ENCODE peak calls at places on chromosomes 4 and X, in eight cellular contexts. J is GM23248, E is osteoblast, H is neural progenitor cell, B is A549, V is H1, T is mesenchymal stem cell, K is fibroblast of lung. Z is an unnamed sample.

GRCh38 chr4:101282076-101282844 is 65.1 kb downstream of the PPP3CA start:
- DNase-seq in V (no peak), E (no peak), H (no peak), T (no peak), J (no peak), B (no peak), K (no peak), Z (no peak)

GRCh38 chr4:87840149-87840548 is 7.4 kb downstream of the MEPE start:
- DNase-seq in V (no peak), J (no peak), B (no peak), T (no peak), H (no peak), K (no peak), E (no peak), Z (no peak)

GRCh38 chr4:168695288-168695687 is 198.4 kb downstream of the PALLD start:
- DNase-seq in E (no peak), K (peak), J (peak), T (no peak), V (no peak), B (no peak), H (no peak), Z (no peak)

GRCh38 chr4:122700178-122700725 is 32.3 kb upstream of the BBS12 start:
- DNase-seq in K (peak), E (no peak), V (no peak), B (peak), H (no peak), T (peak), J (peak), Z (peak)

GRCh38 chrX:47218280-47218919 is at the start of gene CDK16:
- DNase-seq in H (peak), E (peak), K (peak), T (peak), B (peak), J (peak), V (no peak), Z (peak)

GRCh38 chr4:113086172-113086695 is 36.8 kb downstream of the ANK2 start:
- DNase-seq in K (no peak), E (no peak), B (no peak), T (no peak), V (no peak), H (no peak), J (no peak), Z (no peak)

GRCh38 chr4:23881052-23881501 is 8.8 kb downstream of the PPARGC1A start:
- DNase-seq in J (no peak), T (peak), K (no peak), E (no peak), V (no peak), B (no peak), H (no peak), Z (no peak)

GRCh38 chr4:147731611-147732515 is at the start of gene ARHGAP10:
- DNase-seq in E (peak), T (peak), K (peak), V (no peak), H (peak), B (peak), J (peak), Z (peak)

GRCh38 chrX:17459596-17459995 is 84.6 kb downstream of the NHS start:
- DNase-seq in H (no peak), E (no peak), J (peak), B (no peak), V (no peak), T (no peak), K (peak), Z (no peak)

GRCh38 chrX:12378263-12378662 is 240.0 kb downstream of the FRMPD4 start:
- DNase-seq in B (no peak), V (no peak), J (no peak), E (no peak), K (no peak), T (no peak), H (no peak), Z (no peak)

GRCh38 chr4:152485726-152486276 is 50.1 kb downstream of the FBXW7 start:
- DNase-seq in J (peak), B (peak), V (no peak), T (peak), K (peak), H (no peak), E (peak), Z (peak)

GRCh38 chr4:169102011-169102410 is 92.0 kb upstream of the CBR4 start:
- DNase-seq in K (peak), H (no peak), B (no peak), E (no peak), T (no peak), V (no peak), J (peak), Z (no peak)

GRCh38 chr4:15250021-15250441 is 177.8 kb upstream of the C1QTNF7 start:
- DNase-seq in J (peak), E (peak), T (peak), V (no peak), B (no peak), K (peak), H (no peak), Z (no peak)

GRCh38 chrX:24426340-24426913 is 38.7 kb upstream of the PDK3 start:
- DNase-seq in B (peak), E (no peak), K (no peak), V (no peak), J (peak), T (no peak), H (peak), Z (no peak)

GRCh38 chr4:42278709-42279324 is 118.5 kb upstream of the SHISA3 start:
- DNase-seq in J (no peak), T (no peak), V (no peak), K (no peak), B (no peak), H (no peak), E (no peak), Z (no peak)

GRCh38 chr4:69056921-69057562 is 39.2 kb upstream of the UGT2B7 start:
- DNase-seq in B (no peak), J (no peak), K (peak), T (peak), H (no peak), V (no peak), E (no peak), Z (no peak)
- H3K4me2 ChIP-seq in B (peak), J (no peak), K (no peak), T (peak), H (peak), V (peak), E (peak), Z (peak)

DNA sequence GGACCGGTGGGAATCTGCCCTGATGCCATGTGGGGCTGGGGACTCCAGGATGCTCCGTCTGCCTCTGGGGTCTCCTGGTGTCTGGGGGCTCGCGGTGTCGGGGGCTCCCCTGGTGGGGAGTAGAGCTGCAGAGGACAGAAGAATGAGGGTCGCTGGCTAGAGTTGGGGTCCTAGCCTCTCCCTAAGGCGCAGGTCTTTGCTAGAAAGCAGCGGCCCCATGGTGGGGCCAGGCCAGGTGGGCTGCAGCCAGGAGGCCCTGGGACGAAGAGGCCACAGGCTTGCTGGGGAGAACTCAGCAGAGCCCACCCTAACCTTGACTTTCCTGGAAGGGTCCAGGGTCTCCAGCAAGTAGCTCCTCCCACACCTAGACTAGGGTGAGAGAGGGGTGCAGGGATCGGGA is 21.4 kb downstream of the FGFRL1 start:
- DNase-seq in T (no peak), K (no peak), V (no peak), E (no peak), J (no peak), B (no peak), H (no peak), Z (no peak)
- H3K4me2 ChIP-seq in T (no peak), K (no peak), V (no peak), E (no peak), J (no peak), B (no peak), H (no peak), Z (no peak)

DNA sequence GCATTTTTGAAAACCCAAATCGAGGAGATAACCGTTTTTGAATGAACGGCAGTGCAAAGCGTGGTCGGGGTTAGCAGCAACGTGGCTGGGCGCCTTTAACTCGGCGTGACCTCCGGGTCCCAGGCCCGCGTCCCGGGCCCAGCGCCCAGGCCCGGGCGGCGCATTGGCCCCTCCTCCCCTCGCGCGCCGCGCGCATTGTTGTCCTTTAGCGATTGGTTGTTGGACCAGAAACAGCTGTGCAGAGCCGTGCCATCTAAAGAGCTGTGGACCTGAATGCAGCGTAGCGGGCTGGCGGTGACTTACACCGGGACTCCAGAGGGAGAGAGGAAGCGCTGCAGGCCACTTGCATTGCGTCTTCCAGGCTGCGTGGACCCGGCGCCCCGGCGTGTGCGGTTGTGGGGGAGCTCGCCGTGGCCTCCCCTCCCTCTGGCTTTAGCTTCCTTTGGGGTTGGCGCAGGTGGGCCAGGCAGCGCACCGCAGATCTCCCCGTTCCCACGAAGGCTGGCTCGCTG is at the start of gene STOX2:
- DNase-seq in K (peak), B (peak), E (peak), T (peak), J (peak), H (peak), V (no peak), Z (peak)
- H3K4me2 ChIP-seq in K (peak), B (peak), E (peak), T (peak), J (peak), H (peak), V (peak), Z (peak)

GRCh38 chr4:612052-612748 is 13.2 kb upstream of the PDE6B start:
- DNase-seq in T (no peak), B (no peak), V (no peak), E (no peak), K (no peak), H (no peak), J (no peak), Z (no peak)

GRCh38 chr4:610411-611261 is 14.7 kb upstream of the PDE6B start:
- DNase-seq in V (no peak), H (no peak), E (no peak), T (no peak), K (peak), J (peak), B (peak), Z (peak)

GRCh38 chr4:612749-613125 is 12.6 kb upstream of the PDE6B start:
- DNase-seq in J (no peak), E (peak), B (no peak), V (no peak), H (no peak), T (no peak), K (no peak), Z (no peak)

GRCh38 chr4:609400-610050 is 15.8 kb upstream of the PDE6B start:
- DNase-seq in B (no peak), J (no peak), K (no peak), E (no peak), V (no peak), H (no peak), T (no peak), Z (no peak)

DNA sequence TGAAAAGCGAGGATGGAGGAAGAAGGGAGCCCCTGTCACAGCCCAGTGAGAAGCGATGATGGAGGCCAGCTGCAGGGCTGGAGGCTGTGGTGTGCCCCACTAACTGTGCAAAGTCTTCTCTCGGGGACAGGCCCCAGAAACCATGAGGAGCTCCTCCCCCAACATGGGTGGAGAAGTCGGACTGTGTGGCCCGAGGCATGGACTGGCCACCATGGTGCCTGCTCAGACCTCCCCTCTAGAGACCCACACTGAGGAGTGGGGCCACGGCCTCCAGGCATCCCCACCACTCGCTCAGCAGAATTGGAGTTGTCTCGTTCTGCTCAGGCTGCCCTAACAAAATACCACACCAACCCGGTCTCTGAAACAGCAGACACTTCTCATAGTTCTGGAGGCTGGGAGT is 12.2 kb upstream of the PDE6B start:
- DNase-seq in J (no peak), E (no peak), B (no peak), H (no peak), V (no peak), T (no peak), K (no peak), Z (no peak)
- H3K4me2 ChIP-seq in J (no peak), E (no peak), B (no peak), H (no peak), V (no peak), T (no peak), K (no peak), Z (no peak)

DNA sequence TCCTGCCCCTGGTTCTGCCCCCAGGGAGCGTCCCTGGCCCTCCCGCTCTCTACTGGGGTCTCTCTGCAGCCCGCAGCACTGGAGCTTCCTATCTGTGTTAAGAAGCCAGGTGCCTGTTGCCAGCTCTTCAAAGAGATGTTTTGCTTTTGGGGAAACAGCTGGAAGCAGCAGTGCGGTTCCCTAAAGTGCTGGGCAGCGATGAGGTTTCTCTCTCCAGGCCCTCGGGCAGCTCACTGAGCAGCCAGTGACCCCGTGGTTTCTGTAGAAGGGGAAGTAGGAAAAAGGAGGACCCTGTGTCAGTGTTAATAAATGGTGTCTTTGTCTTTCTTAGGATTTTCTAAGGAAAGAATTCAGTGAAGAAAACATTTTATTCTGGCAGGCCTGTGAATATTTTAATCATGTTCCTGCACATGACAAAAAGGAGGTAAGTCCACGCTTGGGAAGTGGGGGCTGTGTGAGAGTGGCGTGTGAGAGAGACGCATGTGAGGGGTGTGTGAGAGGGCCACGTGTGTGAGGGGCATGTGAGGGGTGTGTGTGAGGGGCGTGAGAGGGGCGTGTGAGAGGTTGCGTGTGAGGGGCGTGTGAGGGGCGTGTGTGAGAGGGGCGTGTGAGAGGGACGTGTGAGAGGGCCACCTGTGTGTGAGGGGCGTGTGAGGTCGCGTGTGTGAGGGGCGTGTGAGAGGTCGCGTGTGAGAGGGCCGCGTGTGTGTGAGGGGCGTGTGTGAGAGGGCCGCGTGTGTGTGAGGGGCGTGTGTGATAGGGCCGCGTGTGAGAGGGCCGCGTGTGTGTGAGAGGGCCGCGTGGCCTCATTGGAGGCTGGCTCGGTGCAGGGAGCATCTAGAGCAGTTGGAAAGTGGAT is 27.1 kb upstream of the HGFAC start:
- DNase-seq in E (peak), T (no peak), B (no peak), K (no peak), V (no peak), H (no peak), J (no peak), Z (no peak)
- H3K4me2 ChIP-seq in E (no peak), T (no peak), B (no peak), K (no peak), V (no peak), H (no peak), J (no peak), Z (no peak)

GRCh38 chr4:100100985-100101384 is 89.3 kb downstream of the DDIT4L start:
- DNase-seq in J (no peak), K (no peak), T (peak), B (no peak), H (peak), E (no peak), V (no peak), Z (no peak)

GRCh38 chr4:100103671-100104070 is 86.6 kb downstream of the DDIT4L start:
- DNase-seq in K (no peak), J (peak), B (no peak), E (no peak), T (no peak), H (no peak), V (no peak), Z (no peak)

GRCh38 chr4:100108869-100109268 is 81.4 kb downstream of the DDIT4L start:
- DNase-seq in B (no peak), V (no peak), T (no peak), J (no peak), E (no peak), K (no peak), H (no peak), Z (no peak)

GRCh38 chr4:100109921-100110320 is 80.3 kb downstream of the DDIT4L start:
- DNase-seq in V (no peak), E (no peak), K (no peak), T (no peak), B (no peak), H (no peak), J (no peak), Z (no peak)

GRCh38 chr4:100106982-100107381 is 83.3 kb downstream of the DDIT4L start:
- DNase-seq in K (no peak), B (no peak), J (no peak), T (no peak), V (no peak), H (no peak), E (no peak), Z (no peak)
- H3K4me2 ChIP-seq in K (no peak), B (no peak), J (no peak), T (no peak), V (no peak), H (no peak), E (no peak), Z (no peak)

DNA sequence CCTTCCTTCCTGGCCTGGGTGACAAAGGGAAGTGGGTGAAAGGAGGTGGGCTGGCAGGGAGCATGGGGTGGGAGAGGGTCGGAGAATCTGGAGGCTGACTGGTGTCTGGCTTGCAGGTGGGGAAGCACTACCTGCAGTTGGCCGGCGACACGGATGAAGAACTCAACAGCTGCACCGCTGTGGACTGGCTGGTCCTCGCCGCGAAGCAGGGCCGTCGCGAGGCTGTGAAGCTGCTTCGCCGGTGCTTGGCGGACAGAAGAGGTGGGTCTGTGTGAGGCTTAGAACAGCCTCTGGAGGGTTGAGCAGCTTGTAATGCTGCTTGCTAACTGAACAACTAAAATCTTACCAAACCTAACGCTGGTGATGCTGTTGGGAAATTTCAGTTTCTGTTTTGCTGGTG is 19.2 kb downstream of the WFS1 start:
- DNase-seq in E (no peak), K (no peak), J (no peak), T (no peak), V (no peak), H (no peak), B (no peak), Z (no peak)
- H3K4me2 ChIP-seq in E (no peak), K (no peak), J (no peak), T (no peak), V (no peak), H (no peak), B (no peak), Z (no peak)

DNA sequence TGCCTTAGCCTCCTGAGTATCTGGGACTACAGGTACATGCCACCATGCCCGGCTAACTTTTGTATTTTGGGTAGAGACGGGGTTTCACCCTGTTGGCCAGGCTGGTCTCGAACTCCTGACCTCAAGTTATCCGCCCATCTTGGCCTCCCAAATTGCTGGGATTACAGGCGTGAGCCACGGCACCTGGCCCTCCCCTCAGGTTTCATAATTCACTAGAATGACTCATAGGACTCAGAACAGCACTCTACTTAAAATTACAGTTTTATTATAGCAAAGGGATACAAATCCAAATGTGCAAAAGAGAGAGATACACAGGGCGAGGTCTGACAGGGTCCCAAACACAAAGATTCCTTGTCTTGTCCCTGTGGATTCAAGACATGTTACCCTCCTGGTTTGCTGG is 5.0 kb downstream of the YIPF6 start:
- DNase-seq in J (peak), B (no peak), H (no peak), T (no peak), K (peak), E (no peak), V (no peak), Z (no peak)
- H3K4me2 ChIP-seq in J (no peak), B (peak), H (no peak), T (no peak), K (no peak), E (no peak), V (no peak), Z (no peak)